ENCODE peak calls at places on chromosomes 4 and X, in five cellular contexts. Q, G, R, W and Z are unnamed samples.

GRCh38 chrX:152903589-152903988 is 5.7 kb downstream of the ZNF185 start:
- DNase-seq in R (no peak), W (no peak), Q (no peak), G (no peak), Z (no peak)

GRCh38 chrX:1323315-1323714 is 13.3 kb upstream of the IL3RA start:
- DNase-seq in G (peak; percentile 55), R (peak; percentile 43), W (peak; percentile 57), Q (peak; percentile 75), Z (peak; percentile 57)

GRCh38 chr4:122481766-122482405 is 25.4 kb upstream of the IL2 start:
- DNase-seq in W (no peak), R (no peak), G (no peak), Q (no peak), Z (no peak)

GRCh38 chrX:64977830-64978229 is 1.6 kb upstream of the ZC4H2 start:
- DNase-seq in G (no peak), R (no peak), Q (no peak), W (no peak), Z (no peak)

GRCh38 chr4:7041851-7042696 is 1.1 kb upstream of the TADA2B start:
- DNase-seq in R (peak; percentile 59), W (peak; percentile 61), Q (no peak), G (no peak), Z (peak; percentile 59)

GRCh38 chr4:161629694-161630441 is 533.9 kb downstream of the FSTL5 start:
- DNase-seq in Q (no peak), G (no peak), W (peak; percentile 0), R (no peak), Z (no peak)

GRCh38 chr4:8380511-8381415 is 59.8 kb downstream of the ACOX3 start:
- DNase-seq in Q (no peak), W (no peak), G (no peak), R (no peak), Z (no peak)

GRCh38 chr4:1779588-1780382 is 13.3 kb upstream of the FGFR3 start:
- DNase-seq in G (no peak), W (no peak), R (no peak), Q (no peak), Z (no peak)

GRCh38 chr4:162274354-162274753 is 110.6 kb upstream of the FSTL5 start:
- DNase-seq in R (no peak), Q (no peak), G (peak; percentile 40), W (no peak), Z (no peak)

GRCh38 chr4:142021181-142021580 is 384.8 kb downstream of the IL15 start:
- DNase-seq in W (no peak), Q (no peak), G (no peak), R (no peak), Z (no peak)

GRCh38 chrX:25013593-25014365 is 2.0 kb downstream of the ARX start:
- DNase-seq in Q (no peak), R (no peak), G (no peak), W (peak; percentile 36), Z (no peak)

GRCh38 chrX:319579-320125 is 1.1 kb upstream of the GTPBP6 start:
- DNase-seq in W (no peak), Q (no peak), R (no peak), G (no peak), Z (no peak)

GRCh38 chr4:9997881-9998280 is 23.4 kb downstream of the SLC2A9 start:
- DNase-seq in W (no peak), G (no peak), R (no peak), Q (no peak), Z (no peak)

GRCh38 chrX:139766545-139766983 is 58.6 kb upstream of the MCF2 start:
- DNase-seq in R (no peak), W (no peak), Q (no peak), G (peak; percentile 8), Z (no peak)

GRCh38 chrX:140431521-140431920 is 73.3 kb downstream of the SOX3 start:
- DNase-seq in R (no peak), W (no peak), G (no peak), Q (no peak), Z (no peak)

GRCh38 chr4:168357941-168358340 is 39.4 kb upstream of the DDX60 start:
- DNase-seq in Q (no peak), R (no peak), W (no peak), G (no peak), Z (no peak)

GRCh38 chr4:5370286-5370685 is 319.0 kb downstream of the STK32B start:
- DNase-seq in W (no peak), Q (no peak), G (no peak), R (no peak), Z (no peak)

GRCh38 chrX:67619253-67619652 is 75.4 kb downstream of the AR start:
- DNase-seq in G (no peak), W (no peak), R (no peak), Q (no peak), Z (no peak)

GRCh38 chr4:174212061-174212460 is 71.4 kb downstream of the FBXO8 start:
- DNase-seq in W (no peak), Q (no peak), G (no peak), R (no peak), Z (no peak)

GRCh38 chr4:106318511-106318910 is 2.2 kb downstream of the AIMP1 start:
- DNase-seq in R (no peak), Q (no peak), G (no peak), W (no peak), Z (no peak)

GRCh38 chrX:13064599-13065143 is 20.3 kb upstream of the FAM9C start:
- DNase-seq in G (no peak), Q (no peak), R (no peak), W (no peak), Z (no peak)

GRCh38 chr4:113446019-113446418 is 315.5 kb downstream of the CAMK2D start:
- DNase-seq in G (no peak), R (no peak), Q (no peak), W (no peak), Z (no peak)

GRCh38 chr4:20192754-20193521 is 58.8 kb upstream of the SLIT2 start:
- DNase-seq in W (no peak), R (no peak), Q (no peak), G (no peak), Z (no peak)
- TF ChIP-seq TAF1 in W (no peak), R (no peak), Q (no peak), G (no peak), Z (no peak)

DNA sequence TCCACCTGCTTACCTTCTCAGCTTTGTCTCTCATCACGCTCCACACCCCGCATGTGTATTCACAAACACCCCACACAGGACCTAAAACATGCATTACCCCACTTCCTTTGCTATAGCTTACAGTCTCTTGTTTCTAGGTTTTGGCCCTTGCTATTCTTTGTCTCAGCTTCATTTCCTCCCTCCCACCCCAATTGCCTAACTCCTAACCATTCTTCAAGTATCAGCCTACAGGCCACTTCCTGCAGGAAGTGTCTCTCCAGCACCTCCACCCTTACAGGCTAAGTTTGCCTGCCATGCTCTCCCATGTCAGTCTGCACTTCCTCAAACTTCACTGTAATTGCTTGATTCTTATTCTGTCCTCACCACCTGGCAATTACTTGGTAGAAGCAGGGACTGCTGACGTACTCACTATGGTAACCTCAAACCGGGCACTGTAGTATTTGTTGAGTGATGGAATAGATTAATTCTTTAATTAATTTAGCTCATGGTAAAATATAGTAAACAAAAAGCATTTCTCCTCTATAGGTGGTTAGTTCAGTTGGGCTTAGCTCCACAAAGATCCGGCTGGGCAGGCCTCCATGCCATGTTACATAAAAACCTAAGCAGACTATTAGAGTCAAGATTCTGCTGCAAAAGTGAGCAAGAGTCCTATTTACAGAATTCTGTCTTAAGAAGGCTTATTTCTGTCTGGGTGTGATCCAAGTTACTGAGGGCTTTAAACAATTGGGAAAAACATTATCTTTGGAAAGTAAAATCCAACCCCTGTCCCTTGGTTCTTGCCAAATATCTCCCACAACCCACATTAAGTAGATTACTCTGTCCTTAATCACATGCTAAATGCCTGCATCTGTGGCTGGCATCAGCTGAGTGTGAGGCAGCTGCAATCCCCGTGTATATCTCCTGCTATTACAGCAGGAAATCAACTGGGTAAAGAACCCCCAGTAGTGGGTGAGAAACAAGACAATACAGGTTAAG is 124.7 kb upstream of the CPEB2 start:
- DNase-seq in W (no peak), Q (no peak), R (no peak), G (no peak), Z (no peak)
- TF ChIP-seq POLR2AphosphoS5 in W (no peak), Q (no peak), R (no peak), G (no peak), Z (no peak)

DNA sequence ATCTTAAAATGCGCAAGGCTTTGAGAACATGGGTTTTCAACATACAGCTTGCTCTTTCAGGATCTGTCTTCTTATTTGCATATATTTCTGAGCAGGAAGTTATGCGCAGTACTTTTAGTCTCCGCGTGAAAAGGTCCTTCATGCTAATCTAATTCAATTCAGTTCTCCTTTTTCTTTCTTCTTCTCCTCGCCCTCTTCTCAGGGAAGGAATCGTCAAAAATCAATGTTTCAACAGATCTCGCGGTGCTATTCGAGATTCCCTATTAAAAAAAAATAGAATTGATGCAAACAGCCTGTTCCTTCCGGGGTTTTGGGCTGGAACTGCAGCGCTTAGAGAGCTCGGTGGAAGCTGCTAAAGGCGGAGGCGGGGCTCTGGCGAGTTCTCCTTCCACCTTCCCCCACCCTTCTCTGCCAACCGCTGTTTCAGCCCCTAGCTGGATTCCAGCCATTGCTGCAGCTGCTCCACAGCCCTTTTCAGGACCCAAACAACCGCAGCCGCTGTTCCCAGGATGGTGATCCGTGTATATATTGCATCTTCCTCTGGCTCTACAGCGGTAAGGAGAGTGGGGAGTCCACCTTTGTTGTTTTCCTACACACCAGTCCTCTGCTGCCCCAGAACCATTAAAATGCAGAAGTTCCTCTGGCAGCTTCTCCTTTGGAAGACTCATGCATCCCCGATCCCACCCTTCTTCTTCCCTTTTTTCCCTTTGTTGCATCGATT is at the start of the genes HMGN5 and SH3BGRL:
- DNase-seq in Q (peak; percentile 50), G (peak; percentile 57), W (peak; percentile 75), R (peak; percentile 12), Z (no peak)
- TF ChIP-seq POLR2A in Q (peak; percentile 48), G (peak; percentile 75), W (peak; percentile 57), R (no peak), Z (peak; percentile 44)

GRCh38 chr4:128221556-128221955 is 66.1 kb downstream of the PGRMC2 start:
- DNase-seq in G (no peak), Q (no peak), R (no peak), W (no peak), Z (no peak)
- TF ChIP-seq TAF1 in G (no peak), Q (no peak), R (no peak), W (no peak), Z (no peak)

DNA sequence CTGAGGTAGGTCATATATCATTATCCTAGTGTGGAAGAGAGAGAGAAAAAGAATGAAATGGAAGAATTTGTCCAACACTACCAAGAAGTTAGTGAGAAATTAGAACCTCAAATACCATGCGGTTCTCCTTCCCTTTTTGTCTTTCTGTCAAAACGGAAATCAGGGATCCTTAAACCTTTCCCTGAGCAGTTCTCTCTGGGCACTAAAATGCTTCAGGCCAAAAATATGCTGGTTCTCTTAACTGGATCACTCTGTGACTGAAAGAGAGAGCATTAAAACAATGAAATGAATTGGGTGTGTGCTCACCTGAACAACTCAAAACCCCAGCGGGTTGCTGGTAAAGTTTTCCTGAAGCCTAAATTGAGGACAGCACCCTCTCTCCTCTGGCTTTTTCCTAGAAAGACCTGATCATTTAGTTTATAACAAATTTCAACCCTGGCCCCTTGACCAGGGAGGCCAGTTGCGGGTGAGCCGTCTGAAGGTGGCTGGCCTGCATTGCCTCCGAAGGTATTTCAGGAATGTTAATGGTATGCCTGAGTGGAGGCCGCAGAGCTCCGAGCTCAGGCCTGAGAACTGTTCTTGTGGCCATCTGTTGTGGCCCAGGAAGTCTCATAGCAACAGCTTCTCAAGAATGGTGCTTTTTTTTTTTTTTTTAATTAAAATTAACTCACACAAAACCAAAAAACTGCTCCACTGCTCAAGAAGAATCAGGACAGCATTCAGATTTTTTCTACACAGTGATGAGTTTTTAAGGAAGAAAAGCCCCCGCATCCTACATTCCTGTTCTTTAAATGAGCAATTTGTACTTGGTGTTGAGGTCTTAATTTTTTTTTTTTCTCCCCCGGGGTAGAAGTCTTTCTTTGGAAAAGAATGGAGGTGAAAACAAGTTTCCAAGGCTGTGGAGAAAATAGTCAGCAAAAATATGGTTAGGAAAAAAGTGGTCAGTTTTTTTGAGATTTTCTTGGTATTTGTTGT is 155.1 kb downstream of the SHROOM3 start:
- DNase-seq in Q (peak; percentile 63), R (no peak), G (no peak), W (no peak), Z (no peak)
- TF ChIP-seq POLR2AphosphoS5 in Q (peak; percentile 85), R (no peak), G (no peak), W (no peak), Z (no peak)